ENCODE peak calls at places on chromosomes 12 and 14, in five cellular contexts. U is K562, S is Peyer's patch, N is ovary, D is adrenal gland. L is an unnamed sample.

GRCh38 chr14:39366460-39367386 is 65.5 kb downstream of the FBXO33 start:
- DNase-seq in D (no peak), S (no peak), U (no peak), N (no peak), L (no peak)

GRCh38 chr14:75484711-75485429 is 37.4 kb upstream of the BATF start:
- DNase-seq in S (no peak), N (no peak), D (peak; percentile 21), U (no peak), L (no peak)

GRCh38 chr14:25014440-25014839 is 35.5 kb downstream of the STXBP6 start:
- DNase-seq in D (no peak), U (no peak), S (no peak), N (no peak), L (no peak)

GRCh38 chr12:107417004-107417403 is 268.6 kb upstream of the PWP1 start:
- DNase-seq in S (no peak), D (no peak), U (no peak), N (no peak), L (no peak)

GRCh38 chr12:5030066-5030465 is 13.6 kb upstream of the KCNA5 start:
- DNase-seq in N (no peak), D (no peak), S (no peak), U (no peak), L (no peak)

GRCh38 chr12:50637870-50638481 is 125.9 kb upstream of the ATF1 start:
- DNase-seq in U (no peak), S (no peak), D (no peak), N (no peak), L (no peak)

GRCh38 chr14:58138719-58139482 is 13.1 kb downstream of the ARMH4 start:
- DNase-seq in U (no peak), N (no peak), S (no peak), D (no peak), L (no peak)

GRCh38 chr14:92867246-92867925 is 55.6 kb upstream of the CHGA start:
- DNase-seq in N (no peak), U (no peak), D (no peak), S (no peak), L (no peak)

GRCh38 chr12:105206686-105207374 is 29.1 kb downstream of the APPL2 start:
- DNase-seq in U (no peak), D (no peak), N (no peak), S (no peak), L (no peak)

GRCh38 chr12:48351022-48351708 is 446 bp upstream of the ZNF641 start:
- DNase-seq in N (peak; percentile 85), U (no peak), D (peak; percentile 94), S (no peak), L (peak; percentile 77)

GRCh38 chr12:85138833-85139232 is 102.7 kb downstream of the LRRIQ1 start:
- DNase-seq in N (no peak), D (no peak), S (no peak), U (no peak), L (no peak)

DNA sequence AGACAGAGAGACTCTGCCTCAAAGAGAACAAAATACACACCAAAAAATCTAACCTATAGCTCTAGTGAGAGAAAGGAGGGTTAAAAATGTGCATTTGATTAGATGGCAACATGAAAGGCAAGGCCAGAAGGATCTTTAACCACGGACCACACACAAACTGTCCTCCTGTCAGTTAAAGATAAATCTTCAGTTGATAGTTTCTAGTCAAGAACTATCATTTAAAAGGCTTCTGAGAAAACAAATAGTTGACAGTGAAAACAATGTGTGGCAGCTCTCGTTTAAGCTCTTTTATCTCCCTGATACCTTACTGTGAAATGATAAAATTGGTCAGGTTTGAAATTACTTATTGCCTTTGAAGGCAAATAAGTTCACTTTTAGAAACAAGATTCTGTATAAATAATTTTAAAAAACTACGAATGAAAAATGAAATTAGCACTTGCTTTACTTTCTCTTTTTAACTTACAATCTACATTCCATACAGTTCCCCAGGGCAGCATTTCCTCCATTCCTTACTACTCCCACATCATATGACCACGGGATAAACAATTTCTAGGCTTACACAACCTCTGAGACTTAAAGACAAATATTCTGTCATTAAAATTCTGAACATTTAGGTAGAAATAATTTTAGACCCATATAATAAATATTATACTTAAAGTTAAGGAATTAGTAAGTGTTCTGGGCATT is 71.4 kb upstream of the GNPNAT1 start:
- DNase-seq in N (no peak), U (no peak), D (no peak), S (no peak), L (no peak)
- H3K27ac ChIP-seq in N (no peak overlapping the region), U (no peak overlapping the region), D (no peak overlapping the region), S (no peak overlapping the region), L (peak overlapping the region; percentile 39)

DNA sequence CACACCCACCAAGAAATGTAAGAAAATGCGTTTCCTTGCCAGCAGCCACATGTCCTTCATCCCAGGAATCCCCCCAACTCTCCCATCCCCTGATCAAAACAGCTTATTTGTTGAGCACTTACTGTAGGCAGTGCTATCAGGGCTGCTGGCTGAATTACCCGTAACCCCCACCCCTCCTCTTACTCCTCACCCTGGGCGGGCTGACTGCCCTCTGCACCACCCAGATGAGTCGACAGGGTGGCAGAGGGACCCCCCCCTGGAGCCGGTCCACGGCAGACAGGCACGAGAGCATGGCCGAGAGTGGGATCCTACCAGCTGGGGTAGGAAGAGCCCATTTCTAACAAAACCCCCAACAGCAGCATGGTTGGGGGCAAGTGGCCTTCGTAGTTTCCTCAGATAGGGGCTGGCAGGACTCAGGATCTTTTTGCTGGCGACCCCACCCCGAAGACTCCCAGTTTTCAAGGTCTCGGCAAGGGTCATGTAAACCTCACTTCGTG is 1.1 kb upstream of the RHOF start:
- DNase-seq in U (peak; percentile 31), N (peak; percentile 67), D (peak; percentile 78), S (no peak), L (peak; percentile 46)
- TF ChIP-seq POLR2A in U (peak; percentile 58), N (no peak), D (no peak), S (peak; percentile 2), L (peak; percentile 23)

GRCh38 chr14:29926228-29926627 is 1.4 kb downstream of the PRKD1 start:
- DNase-seq in D (no peak), U (no peak), N (no peak), S (no peak), L (no peak)
- H3K27ac ChIP-seq in D (no peak overlapping the region), U (no peak overlapping the region), N (no peak overlapping the region), S (no peak overlapping the region), L (peak overlapping the region; percentile 88)

DNA sequence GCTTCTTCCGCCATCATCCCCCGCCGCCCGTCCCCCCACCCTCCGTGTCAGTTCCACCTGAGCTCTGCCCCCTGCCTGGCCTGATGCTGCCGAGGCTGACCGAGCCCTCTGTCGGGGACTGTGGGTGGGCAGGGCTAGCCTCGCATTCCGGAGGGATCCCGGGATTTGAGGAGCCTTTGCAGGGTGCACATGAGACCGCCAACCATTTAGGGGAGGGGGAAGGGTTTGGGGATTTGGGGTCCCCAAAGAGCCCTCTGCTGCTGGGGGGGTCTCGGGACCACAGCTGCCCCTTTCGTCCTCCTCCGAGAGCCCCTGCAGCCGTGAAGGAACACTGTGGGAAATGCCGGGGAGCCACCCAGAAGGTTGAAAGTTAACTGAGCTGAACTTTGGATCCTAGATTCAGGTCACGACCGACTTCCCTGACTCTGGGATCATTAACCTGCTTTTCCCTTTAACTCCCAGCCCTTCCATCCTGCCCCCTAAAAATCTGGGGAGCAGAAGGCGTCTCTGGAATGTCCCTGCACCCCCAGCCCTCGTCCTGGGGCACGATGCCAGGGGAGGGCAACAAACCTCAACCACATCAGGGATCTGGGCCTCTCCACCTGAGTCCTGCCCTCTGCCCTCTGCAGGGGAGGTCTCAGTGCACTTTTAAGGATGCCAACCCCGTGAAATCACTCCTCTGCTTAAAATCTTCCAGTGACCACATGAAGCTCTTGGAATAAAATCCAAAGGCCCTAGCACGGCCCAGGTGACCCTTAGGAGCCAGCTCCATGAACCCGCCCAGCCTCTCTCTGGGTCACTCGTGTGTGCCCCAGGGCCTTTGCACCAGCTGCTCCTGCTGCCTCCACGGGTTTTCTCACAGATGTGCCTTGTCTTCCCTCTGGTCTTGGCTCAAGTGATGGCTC is 94.9 kb downstream of the RFLNA start:
- DNase-seq in N (peak; percentile 45), D (no peak), S (no peak), U (no peak), L (peak; percentile 48)
- TF ChIP-seq POLR2A in N (no peak), D (no peak), S (no peak), U (no peak), L (peak; percentile 4)

DNA sequence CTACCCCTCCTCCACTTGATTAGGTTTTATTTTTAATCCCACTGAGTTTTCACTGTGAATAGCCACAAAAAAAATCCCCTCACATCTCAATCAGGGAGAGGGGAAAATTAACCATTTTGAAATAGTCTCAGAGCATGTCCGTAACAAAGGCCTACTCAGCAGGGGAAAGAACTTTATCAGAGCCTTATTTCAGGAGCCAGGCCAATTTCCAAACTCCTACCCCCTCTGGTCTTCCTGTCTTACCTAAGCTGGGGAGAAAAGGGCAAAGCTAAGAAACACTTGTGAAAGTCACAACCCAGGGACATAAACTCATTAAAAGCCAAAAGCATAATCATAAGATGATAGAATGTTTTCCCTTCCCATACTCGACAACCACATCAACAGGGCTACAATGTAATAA is 260.3 kb upstream of the DIO3 start:
- DNase-seq in D (no peak), S (no peak), N (no peak), U (no peak), L (no peak)
- H3K27ac ChIP-seq in D (no peak overlapping the region), S (no peak overlapping the region), N (no peak overlapping the region), U (no peak overlapping the region), L (no peak overlapping the region)